ENCODE peak calls at places on chromosomes 6 and 20, in five cellular contexts. One of them, this sample, is unnamed.

GRCh38 chr6:170260686-170261085 is 30.2 kb downstream of the DLL1 start:
- DNase-seq in A549: peak
- DNase-seq in memory B cell: no peak
- DNase-seq in CD4-positive, alpha-beta memory T cell: no peak
- DNase-seq in CD8-positive, alpha-beta memory T cell: no peak
- DNase-seq in this sample: no peak

GRCh38 chr6:87979737-87980136 is 67.9 kb upstream of the SPACA1 start:
- DNase-seq in A549: no peak
- DNase-seq in memory B cell: no peak
- DNase-seq in CD4-positive, alpha-beta memory T cell: no peak
- DNase-seq in CD8-positive, alpha-beta memory T cell: no peak
- DNase-seq in this sample: no peak

GRCh38 chr6:134351615-134352474 is 33.9 kb upstream of the SGK1 start:
- DNase-seq in A549: no peak
- DNase-seq in memory B cell: no peak
- DNase-seq in CD4-positive, alpha-beta memory T cell: peak
- DNase-seq in CD8-positive, alpha-beta memory T cell: no peak
- DNase-seq in this sample: no peak

GRCh38 chr6:13733178-13733851 is 21.7 kb upstream of the RANBP9 start:
- DNase-seq in A549: no peak
- DNase-seq in memory B cell: no peak
- DNase-seq in CD4-positive, alpha-beta memory T cell: no peak
- DNase-seq in CD8-positive, alpha-beta memory T cell: no peak
- DNase-seq in this sample: no peak

GRCh38 chr20:62659488-62659887 is 17.2 kb downstream of the SLCO4A1 start:
- DNase-seq in A549: no peak
- DNase-seq in memory B cell: no peak
- DNase-seq in CD4-positive, alpha-beta memory T cell: no peak
- DNase-seq in CD8-positive, alpha-beta memory T cell: no peak
- DNase-seq in this sample: no peak

GRCh38 chr20:46087161-46087560 is 2.6 kb downstream of the NCOA5 start:
- DNase-seq in A549: no peak
- DNase-seq in memory B cell: no peak
- DNase-seq in CD4-positive, alpha-beta memory T cell: no peak
- DNase-seq in CD8-positive, alpha-beta memory T cell: no peak
- DNase-seq in this sample: no peak

GRCh38 chr6:82083646-82084045 is 163.9 kb downstream of the IBTK start:
- DNase-seq in A549: no peak
- DNase-seq in memory B cell: no peak
- DNase-seq in CD4-positive, alpha-beta memory T cell: no peak
- DNase-seq in CD8-positive, alpha-beta memory T cell: no peak
- DNase-seq in this sample: no peak

GRCh38 chr6:46914279-46914810 is 7.4 kb downstream of the ADGRF5 start:
- DNase-seq in A549: no peak
- DNase-seq in memory B cell: no peak
- DNase-seq in CD4-positive, alpha-beta memory T cell: no peak
- DNase-seq in CD8-positive, alpha-beta memory T cell: no peak
- DNase-seq in this sample: no peak

GRCh38 chr6:56692586-56693245 is 50.0 kb upstream of the DST start:
- DNase-seq in A549: no peak
- DNase-seq in memory B cell: no peak
- DNase-seq in CD4-positive, alpha-beta memory T cell: no peak
- DNase-seq in CD8-positive, alpha-beta memory T cell: no peak
- DNase-seq in this sample: no peak

GRCh38 chr20:1953616-1954015 is 40.2 kb downstream of the PDYN start:
- DNase-seq in A549: no peak
- DNase-seq in memory B cell: peak
- DNase-seq in CD4-positive, alpha-beta memory T cell: no peak
- DNase-seq in CD8-positive, alpha-beta memory T cell: no peak
- DNase-seq in this sample: no peak

GRCh38 chr6:104625536-104625935 is 234.2 kb downstream of the HACE1 start:
- DNase-seq in A549: no peak
- DNase-seq in memory B cell: no peak
- DNase-seq in CD4-positive, alpha-beta memory T cell: no peak
- DNase-seq in CD8-positive, alpha-beta memory T cell: no peak
- DNase-seq in this sample: no peak

GRCh38 chr6:36028088-36028886 is 679 bp downstream of the MAPK14 start:
- DNase-seq in A549: no peak
- DNase-seq in memory B cell: no peak
- DNase-seq in CD4-positive, alpha-beta memory T cell: no peak
- DNase-seq in CD8-positive, alpha-beta memory T cell: peak
- DNase-seq in this sample: peak

GRCh38 chr6:6889601-6890000 is 218.2 kb upstream of the RREB1 start:
- DNase-seq in A549: no peak
- DNase-seq in memory B cell: no peak
- DNase-seq in CD4-positive, alpha-beta memory T cell: no peak
- DNase-seq in CD8-positive, alpha-beta memory T cell: no peak
- DNase-seq in this sample: no peak

GRCh38 chr20:25685276-25686080 is 11.2 kb downstream of the ZNF337 start:
- DNase-seq in A549: no peak
- DNase-seq in memory B cell: no peak
- DNase-seq in CD4-positive, alpha-beta memory T cell: no peak
- DNase-seq in CD8-positive, alpha-beta memory T cell: no peak
- DNase-seq in this sample: no peak

GRCh38 chr6:135328136-135328535 is 147.0 kb downstream of the MYB start:
- DNase-seq in A549: no peak
- DNase-seq in memory B cell: no peak
- DNase-seq in CD4-positive, alpha-beta memory T cell: no peak
- DNase-seq in CD8-positive, alpha-beta memory T cell: no peak
- DNase-seq in this sample: no peak

GRCh38 chr20:18404172-18404571 is 62.7 kb downstream of the DZANK1 start:
- DNase-seq in A549: no peak
- DNase-seq in memory B cell: no peak
- DNase-seq in CD4-positive, alpha-beta memory T cell: no peak
- DNase-seq in CD8-positive, alpha-beta memory T cell: no peak
- DNase-seq in this sample: no peak

GRCh38 chr6:27809939-27810767 is 102.0 kb downstream of the OR2B2 start:
- DNase-seq in A549: peak
- DNase-seq in memory B cell: peak
- DNase-seq in CD4-positive, alpha-beta memory T cell: peak
- DNase-seq in CD8-positive, alpha-beta memory T cell: peak
- DNase-seq in this sample: peak

GRCh38 chr6:12423852-12424251 is 133.7 kb downstream of the EDN1 start:
- DNase-seq in A549: no peak
- DNase-seq in memory B cell: no peak
- DNase-seq in CD4-positive, alpha-beta memory T cell: no peak
- DNase-seq in CD8-positive, alpha-beta memory T cell: no peak
- DNase-seq in this sample: no peak

GRCh38 chr20:32018269-32019155 is 8.3 kb downstream of the CCM2L start:
- DNase-seq in A549: peak
- DNase-seq in memory B cell: peak
- DNase-seq in CD4-positive, alpha-beta memory T cell: peak
- DNase-seq in CD8-positive, alpha-beta memory T cell: peak
- DNase-seq in this sample: peak

GRCh38 chr6:160950507-160950906 is 41.1 kb upstream of the MAP3K4 start:
- DNase-seq in A549: peak
- DNase-seq in memory B cell: no peak
- DNase-seq in CD4-positive, alpha-beta memory T cell: no peak
- DNase-seq in CD8-positive, alpha-beta memory T cell: no peak
- DNase-seq in this sample: no peak

GRCh38 chr6:140912686-140913085 is 1220.0 kb upstream of the GJE1 start:
- DNase-seq in A549: no peak
- DNase-seq in memory B cell: no peak
- DNase-seq in CD4-positive, alpha-beta memory T cell: no peak
- DNase-seq in CD8-positive, alpha-beta memory T cell: no peak
- DNase-seq in this sample: no peak

This sample was measured in activated naive CD4-positive, alpha-beta T cell treated with anti-CD3 and anti-CD28 coated beads, Interleukin-2, amount 50 U/mL, for 16 hours.